ENCODE peak calls at places on chromosomes 1 and 21, in nine cellular contexts. T, P, Q, J, U, I, V, K and X are unnamed samples.

GRCh38 chr1:39671433-39671792 is 494 bp downstream of the NT5C1A start:
- DNase-seq in J (no peak), I (peak; percentile 31), T (no peak), P (peak; percentile 39), U (peak; percentile 28), Q (no peak), V (no peak), K (no peak), X (no peak)

GRCh38 chr1:156750932-156751723 is at the start of gene HDGF:
- DNase-seq in T (no peak), P (peak; percentile 48), V (no peak), Q (no peak), J (no peak), I (peak; percentile 73), K (no peak), U (peak; percentile 70), X (peak; percentile 52)

GRCh38 chr1:91099746-91100621 is 78.1 kb upstream of the ZNF644 start:
- DNase-seq in P (no peak), J (no peak), K (no peak), I (no peak), U (no peak), V (peak; percentile 34), T (no peak), Q (no peak), X (no peak)

GRCh38 chr1:67983867-67984266 is 66.6 kb downstream of the DIRAS3 start:
- DNase-seq in K (no peak), I (no peak), Q (no peak), T (no peak), J (no peak), V (no peak), U (no peak), P (no peak), X (no peak)

GRCh38 chr1:2169200-2169836 is 25.3 kb downstream of the FAAP20 start:
- DNase-seq in V (no peak), T (no peak), P (no peak), U (no peak), J (no peak), K (no peak), Q (no peak), I (no peak), X (no peak)

GRCh38 chr1:234656981-234657651 is 47.1 kb upstream of the IRF2BP2 start:
- DNase-seq in J (no peak), V (peak; percentile 80), T (peak; percentile 98), Q (peak; percentile 90), K (no peak), I (peak; percentile 99), U (no peak), P (no peak), X (no peak)

GRCh38 chr1:216453777-216454176 is 30.5 kb upstream of the USH2A start:
- DNase-seq in P (no peak), U (no peak), K (no peak), Q (no peak), I (no peak), T (no peak), J (no peak), V (no peak), X (no peak)

GRCh38 chr1:25800538-25801377 is 765 bp downstream of the SELENON start:
- DNase-seq in U (no peak), Q (no peak), K (no peak), J (no peak), I (peak; percentile 43), T (no peak), P (no peak), V (no peak), X (no peak)

GRCh38 chr1:46767649-46768282 is 31.1 kb upstream of the CYP4B1 start:
- DNase-seq in J (no peak), K (no peak), I (no peak), V (no peak), Q (no peak), P (no peak), U (no peak), T (no peak), X (no peak)

GRCh38 chr1:21594935-21595897 is 73.9 kb downstream of the RAP1GAP start:
- DNase-seq in K (peak; percentile 25), Q (no peak), T (peak; percentile 50), V (peak; percentile 61), U (no peak), I (peak; percentile 70), J (peak; percentile 19), P (peak; percentile 71), X (peak; percentile 28)

GRCh38 chr1:172761581-172762025 is 102.7 kb downstream of the FASLG start:
- DNase-seq in V (no peak), J (no peak), I (peak; percentile 39), Q (no peak), P (no peak), K (no peak), U (no peak), T (peak; percentile 69), X (no peak)

GRCh38 chr1:81878538-81878937 is 77.8 kb downstream of the ADGRL2 start:
- DNase-seq in U (no peak), Q (no peak), V (no peak), T (no peak), K (no peak), I (no peak), P (no peak), J (no peak), X (no peak)

GRCh38 chr1:94858276-94858675 is 38.1 kb downstream of the SLC44A3 start:
- DNase-seq in P (no peak), T (peak; percentile 13), K (no peak), I (peak; percentile 62), J (no peak), V (no peak), Q (peak; percentile 18), U (no peak), X (no peak)

GRCh38 chr1:218425647-218426342 is 80.7 kb downstream of the TGFB2 start:
- DNase-seq in T (peak; percentile 30), P (no peak), V (no peak), U (no peak), J (no peak), K (no peak), Q (peak; percentile 49), I (peak; percentile 86), X (no peak)

GRCh38 chr1:117691942-117692341 is 86.1 kb downstream of the TENT5C start:
- DNase-seq in P (no peak), I (no peak), T (no peak), V (no peak), Q (no peak), U (no peak), K (no peak), J (no peak), X (no peak)

GRCh38 chr1:202658766-202659165 is 51.5 kb downstream of the SYT2 start:
- DNase-seq in P (no peak), V (no peak), K (no peak), Q (no peak), J (no peak), I (no peak), T (no peak), U (no peak), X (no peak)

GRCh38 chr1:173527151-173527826 is 50.2 kb downstream of the PRDX6 start:
- DNase-seq in U (no peak), P (no peak), T (peak; percentile 56), J (no peak), Q (no peak), I (no peak), K (no peak), V (no peak), X (no peak)

GRCh38 chr1:87684786-87685185 is 356.1 kb downstream of the LMO4 start:
- DNase-seq in Q (no peak), K (no peak), J (no peak), P (peak; percentile 36), I (peak; percentile 58), V (no peak), T (no peak), U (no peak), X (no peak)

GRCh38 chr1:220874201-220874655 is 5.0 kb upstream of the HLX start:
- DNase-seq in J (no peak), V (peak; percentile 60), P (peak; percentile 68), Q (no peak), I (peak; percentile 74), K (no peak), T (peak; percentile 55), U (no peak), X (no peak)

GRCh38 chr1:76293831-76294230 is 219.3 kb downstream of the ST6GALNAC3 start:
- DNase-seq in U (no peak), P (no peak), K (no peak), I (no peak), J (no peak), V (no peak), T (no peak), Q (no peak), X (no peak)

GRCh38 chr1:204147392-204148097 is 4.3 kb downstream of the ETNK2 start:
- DNase-seq in U (no peak), V (no peak), K (no peak), I (no peak), T (no peak), J (no peak), Q (no peak), P (no peak), X (no peak)

GRCh38 chr21:41188476-41189146 is 20.7 kb downstream of the BACE2 start:
- DNase-seq in J (no peak), K (no peak), I (no peak), V (no peak), Q (no peak), P (no peak), U (no peak), T (no peak), X (no peak)

GRCh38 chr1:39089811-39090519 is 63.8 kb downstream of the NDUFS5 start:
- DNase-seq in T (no peak), K (no peak), U (no peak), Q (no peak), V (no peak), I (peak; percentile 65), P (no peak), J (no peak), X (no peak)

GRCh38 chr21:37164742-37165141 is 91.7 kb downstream of the TTC3 start:
- DNase-seq in T (no peak), P (no peak), J (no peak), Q (no peak), V (no peak), U (no peak), I (peak; percentile 9), K (no peak), X (no peak)